ENCODE peak calls at places on chromosomes 12 and 14, in four cellular contexts. N is testis, R is suprapubic skin, D is OCI-LY7. O is an unnamed sample. For H3K9me3, the result is how much of the 10 kb centered on the place peaks cover.

GRCh38 chr12:114319422-114319821 is 86.5 kb downstream of the TBX5 start:
- DNase-seq in N (no peak), R (no peak), D (no peak), O (no peak)

GRCh38 chr12:68665016-68665569 is 21.7 kb upstream of the NUP107 start:
- DNase-seq in D (no peak), N (no peak), R (no peak), O (no peak)

GRCh38 chr12:75908961-75909699 is 122.4 kb downstream of the PHLDA1 start:
- DNase-seq in D (no peak), R (no peak), N (peak), O (no peak)

GRCh38 chr14:52032196-52032865 is 36.5 kb downstream of the NID2 start:
- DNase-seq in R (no peak), D (no peak), N (no peak), O (no peak)

GRCh38 chr12:64814432-64814831 is 10.0 kb upstream of the TBC1D30 start:
- DNase-seq in R (no peak), D (no peak), N (no peak), O (no peak)

GRCh38 chr12:58176296-58176869 is 235.0 kb downstream of the ATP23 start:
- DNase-seq in D (peak), R (no peak), N (peak), O (no peak)

GRCh38 chr12:68358532-68359485 is 26.6 kb upstream of the MDM1 start:
- DNase-seq in N (peak), D (peak), R (no peak), O (no peak)

GRCh38 chr14:28766505-28767238 is at the start of gene FOXG1:
- DNase-seq in N (peak), D (no peak), R (no peak), O (no peak)

GRCh38 chr12:19779393-19780056 is 340.2 kb downstream of the AEBP2 start:
- DNase-seq in N (peak), D (no peak), R (no peak), O (no peak)

GRCh38 chr14:33848706-33849454 is 102.0 kb downstream of the EGLN3 start:
- DNase-seq in N (peak), D (peak), R (no peak), O (no peak)

GRCh38 chr14:23695220-23695999 is 59.2 kb downstream of the DHRS2 start:
- DNase-seq in R (no peak), N (peak), D (no peak), O (no peak)

GRCh38 chr12:80190001-80190400 is 90.7 kb downstream of the OTOGL start:
- DNase-seq in N (peak), D (no peak), R (no peak), O (no peak)

GRCh38 chr12:48601013-48601756 is 31.3 kb upstream of the LALBA start:
- DNase-seq in R (no peak), D (no peak), N (no peak), O (no peak)

GRCh38 chr12:92778525-92778924 is 75.7 kb downstream of the PLEKHG7 start:
- DNase-seq in R (no peak), D (no peak), N (no peak), O (no peak)

GRCh38 chr12:1367731-1368285 is 226.6 kb downstream of the FBXL14 start:
- DNase-seq in D (no peak), R (no peak), N (no peak), O (no peak)

GRCh38 chr14:90483551-90483950 is 86.7 kb downstream of the CALM1 start:
- DNase-seq in R (no peak), D (no peak), N (no peak), O (no peak)

GRCh38 chr12:94266796-94267529 is 118.6 kb downstream of the PLXNC1 start:
- DNase-seq in D (no peak), N (no peak), R (peak), O (no peak)

GRCh38 chr14:39085933-39086332 is 17.1 kb downstream of the SEC23A start:
- DNase-seq in N (no peak), D (no peak), R (no peak), O (no peak)

GRCh38 chr14:49972199-49972671 is 79.4 kb downstream of the ARF6 start:
- DNase-seq in N (no peak), D (peak), R (no peak), O (no peak)

GRCh38 chr12:6950944-6951540 is at the start of gene PTPN6:
- DNase-seq in R (peak), N (no peak), D (peak), O (peak)

GRCh38 chr14:51448831-51449665 is 202.7 kb upstream of the FRMD6 start:
- DNase-seq in R (no peak), N (peak), D (no peak), O (no peak)

GRCh38 chr14:56808314-56809201 is 1.7 kb downstream of the OTX2 start:
- DNase-seq in D (no peak), N (no peak), R (no peak), O (no peak)

GRCh38 chr14:55121146-55121545 is 7.9 kb upstream of the LGALS3 start:
- DNase-seq in R (peak), N (no peak), D (no peak), O (no peak)

GRCh38 chr12:48773686-48774085 is 15.2 kb downstream of the ADCY6 start:
- DNase-seq in N (no peak), D (no peak), R (no peak), O (no peak)

GRCh38 chr12:3461391-3461790 is 29.6 kb upstream of the PRMT8 start:
- DNase-seq in D (no peak), N (no peak), R (no peak), O (peak)

GRCh38 chr12:13428538-13429265 is 232.2 kb downstream of the EMP1 start:
- DNase-seq in D (no peak), R (no peak), N (no peak), O (no peak)

GRCh38 chr12:90203556-90203955 is 494.9 kb upstream of the ATP2B1 start:
- DNase-seq in D (no peak), N (no peak), R (no peak), O (no peak)

GRCh38 chr12:52521581-52522266 is 1.5 kb upstream of the KRT5 start:
- DNase-seq in D (no peak), R (no peak), N (no peak), O (peak)

GRCh38 chr14:76918751-76919421 is 92.7 kb downstream of the LRRC74A start:
- DNase-seq in D (no peak), R (peak), N (peak), O (peak)

GRCh38 chr12:124993568-124994434 is at the start of gene BRI3BP:
- DNase-seq in R (no peak), N (peak), D (peak), O (no peak)

GRCh38 chr14:21846227-21846885 is 172.7 kb upstream of the OR4E1 start:
- DNase-seq in D (peak), N (peak), R (no peak), O (no peak)

GRCh38 chr12:2605301-2605700 is 189.5 kb upstream of the FKBP4 start:
- DNase-seq in N (no peak), D (no peak), R (no peak), O (no peak)

GRCh38 chr12:45290218-45290609 is 74.3 kb downstream of the ANO6 start:
- DNase-seq in R (no peak), D (no peak), N (no peak), O (no peak)

GRCh38 chr12:83826112-83826511 is 1086.5 kb downstream of the SLC6A15 start:
- DNase-seq in R (no peak), D (peak), N (peak), O (no peak)

GRCh38 chr14:40733206-40733605 is 873.5 kb upstream of the LRFN5 start:
- DNase-seq in D (no peak), R (no peak), N (no peak), O (no peak)
- H3K9me3 ChIP-seq in D (under half), R (under half), N (under half), O (under half)

GRCh38 chr12:34286483-34286882 is 264.2 kb downstream of the ALG10 start:
- DNase-seq in R (no peak), D (no peak), N (no peak), O (no peak)
- H3K9me3 ChIP-seq in R (under half), D (under half), N (under half), O (under half)

DNA sequence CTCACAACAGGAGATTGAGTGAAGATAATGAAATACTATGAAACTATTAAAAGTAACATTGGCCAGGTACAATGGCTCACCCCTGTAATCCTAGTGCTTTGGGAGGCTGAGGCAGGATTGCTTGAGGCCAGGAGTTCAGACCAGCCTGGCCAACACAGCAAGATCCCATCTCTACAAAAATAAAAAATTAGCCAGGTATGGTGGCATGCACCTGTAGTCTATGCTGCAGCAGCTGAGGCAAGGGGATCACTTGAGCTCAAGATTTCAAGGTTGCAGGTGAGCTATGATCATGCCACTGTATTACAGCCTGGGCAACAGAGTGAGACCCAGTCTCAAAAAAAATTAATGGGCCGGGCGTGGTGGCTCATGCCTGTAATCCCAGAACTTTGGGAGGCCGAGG is 14.9 kb downstream of the RAD9B start:
- DNase-seq in R (no peak), D (no peak), N (no peak), O (no peak)
- H3K9me3 ChIP-seq in R (under half), D (under half), N (under half), O (under half)

DNA sequence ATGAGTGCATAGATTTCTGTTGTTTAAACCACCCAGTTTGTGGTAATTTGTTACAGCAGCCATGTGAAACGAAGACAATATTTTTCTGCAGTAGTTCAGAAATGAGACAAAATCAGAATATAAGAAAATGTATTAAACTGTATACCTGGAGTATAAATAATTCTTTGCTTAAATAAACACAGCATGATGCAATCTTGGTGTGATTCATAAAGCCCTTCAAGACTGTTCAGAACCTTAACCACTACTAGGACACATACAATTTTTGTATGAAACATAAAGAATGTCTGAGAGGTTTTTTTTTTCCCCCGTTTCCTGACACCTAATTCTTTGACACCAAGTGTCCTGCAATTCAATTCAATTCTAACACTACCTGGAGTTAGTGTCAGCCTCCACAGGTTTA is 10.5 kb downstream of the C12orf75 start:
- DNase-seq in R (no peak), D (no peak), N (no peak), O (no peak)
- H3K9me3 ChIP-seq in R (under half), D (under half), N (under half), O (under half)

GRCh38 chr12:130613831-130614230 is 102.3 kb downstream of the RIMBP2 start:
- DNase-seq in R (peak), D (no peak), N (no peak), O (no peak)
- H3K9me3 ChIP-seq in R (under half), D (under half), N (under half), O (under half)

DNA sequence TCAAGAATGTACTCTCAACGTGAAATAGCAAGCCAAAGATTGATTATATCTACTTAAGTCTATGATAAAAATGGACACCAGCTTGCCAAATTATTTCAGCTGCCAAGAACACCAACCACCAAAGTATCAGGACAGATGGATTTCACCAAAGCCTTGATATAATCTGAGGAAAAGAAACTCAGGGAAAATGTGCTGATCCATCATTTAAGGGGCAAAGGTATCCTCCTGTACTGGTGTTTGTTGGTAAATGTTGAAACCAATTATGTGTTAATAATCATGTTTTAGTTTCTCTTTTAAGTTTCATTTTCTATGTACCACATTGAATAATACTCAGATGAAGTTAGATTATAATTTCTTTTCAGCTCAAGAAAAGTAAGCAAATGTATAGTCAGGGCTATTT is 1284.3 kb upstream of the TMEM132C start:
- DNase-seq in N (no peak), D (no peak), R (no peak), O (no peak)
- H3K9me3 ChIP-seq in N (under half), D (under half), R (under half), O (under half)

GRCh38 chr12:46872135-46872534 is 46.3 kb upstream of the SLC38A4 start:
- DNase-seq in D (no peak), N (no peak), R (no peak), O (no peak)

GRCh38 chr12:46874642-46875041 is 48.8 kb upstream of the SLC38A4 start:
- DNase-seq in N (no peak), R (no peak), D (no peak), O (no peak)

GRCh38 chr12:46875095-46875494 is 49.3 kb upstream of the SLC38A4 start:
- DNase-seq in D (no peak), N (no peak), R (no peak), O (no peak)
- H3K9me3 ChIP-seq in D (under half), N (under half), R (under half), O (under half)